ENCODE peak calls at places on chromosomes 16 and 17, in ten cellular contexts. Q is AG09309, V is AG04450, P is cardiac muscle cell, M is HL-60, N is H1, I is ascending aorta, B is endodermal cell, X is left ventricle myocardium inferior, F is OCI-LY7. K is an unnamed sample.

GRCh38 chr16:4015275-4015990 is 100.8 kb downstream of the ADCY9 start:
- DNase-seq in V (no peak), X (no peak), B (no peak), P (no peak), I (no peak), F (no peak), N (no peak), Q (no peak), M (no peak), K (no peak)

GRCh38 chr17:47733414-47734288 is 615 bp downstream of the TBX21 start:
- DNase-seq in M (no peak), F (no peak), X (no peak), P (peak), V (no peak), B (peak), I (no peak), N (no peak), Q (no peak), K (no peak)

GRCh38 chr17:40021471-40021961 is 6.3 kb downstream of the CSF3 start:
- DNase-seq in I (no peak), Q (peak), M (no peak), V (no peak), F (no peak), P (no peak), B (no peak), X (no peak), N (no peak), K (no peak)

GRCh38 chr17:64282753-64283080 is 19.7 kb upstream of the TEX2 start:
- DNase-seq in N (no peak), I (no peak), B (no peak), Q (no peak), M (no peak), P (no peak), X (no peak), F (no peak), V (no peak), K (no peak)

GRCh38 chr16:88541109-88541508 is 29.1 kb upstream of the ZC3H18 start:
- DNase-seq in P (no peak), F (no peak), I (no peak), M (no peak), X (no peak), Q (no peak), N (no peak), V (no peak), B (peak), K (no peak)

GRCh38 chr17:31156326-31156725 is 61.5 kb downstream of the NF1 start:
- DNase-seq in P (no peak), M (no peak), X (no peak), I (no peak), N (no peak), Q (peak), B (no peak), V (peak), F (no peak), K (no peak)

GRCh38 chr17:44081681-44082080 is 11.1 kb downstream of the G6PC3 start:
- DNase-seq in I (no peak), B (no peak), P (no peak), X (no peak), Q (no peak), N (no peak), M (no peak), V (no peak), F (no peak), K (no peak)

GRCh38 chr16:72924918-72925630 is 122.9 kb downstream of the ZFHX3 start:
- DNase-seq in V (no peak), F (no peak), X (no peak), M (no peak), I (no peak), B (no peak), P (no peak), N (no peak), Q (no peak), K (no peak)

GRCh38 chr17:75428775-75429469 is 23.4 kb upstream of the GRB2 start:
- DNase-seq in M (no peak), B (no peak), X (no peak), Q (peak), I (peak), P (no peak), N (no peak), V (peak), F (no peak), K (no peak)

GRCh38 chr16:87276091-87276561 is 41.1 kb downstream of the C16orf95 start:
- DNase-seq in N (no peak), M (no peak), P (no peak), I (no peak), B (no peak), X (no peak), F (no peak), V (no peak), Q (no peak), K (no peak)

GRCh38 chr17:35560703-35561102 is at the start of gene SLFN14:
- DNase-seq in P (peak), I (no peak), N (no peak), X (no peak), F (no peak), M (peak), Q (no peak), V (no peak), B (no peak), K (no peak)

GRCh38 chr16:88413231-88413630 is 30.5 kb downstream of the ZNF469 start:
- DNase-seq in I (no peak), N (no peak), X (no peak), Q (no peak), P (no peak), B (no peak), F (no peak), M (no peak), V (no peak), K (no peak)

GRCh38 chr16:11196286-11196828 is 59.6 kb downstream of the SOCS1 start:
- DNase-seq in I (no peak), N (no peak), P (no peak), F (no peak), M (no peak), Q (no peak), X (no peak), B (no peak), V (no peak), K (no peak)

GRCh38 chr17:48261297-48261880 is 153.8 kb downstream of the SNX11 start:
- DNase-seq in F (peak), P (peak), I (no peak), M (peak), X (no peak), Q (no peak), N (peak), V (no peak), B (peak), K (peak)

GRCh38 chr16:66905633-66906539 is 12.8 kb downstream of the CDH16 start:
- DNase-seq in X (peak), Q (no peak), P (peak), N (no peak), V (no peak), M (no peak), I (no peak), F (peak), B (peak), K (peak)

GRCh38 chr16:69836252-69836651 is 74.1 kb downstream of the WWP2 start:
- DNase-seq in P (no peak), M (no peak), N (no peak), F (no peak), X (no peak), Q (no peak), V (no peak), B (no peak), I (no peak), K (no peak)

GRCh38 chr16:11973065-11973464 is 3.5 kb upstream of the SNX29 start:
- DNase-seq in P (no peak), M (no peak), X (no peak), I (no peak), B (no peak), Q (no peak), F (no peak), N (no peak), V (no peak), K (no peak)

GRCh38 chr16:81836279-81837054 is 57.4 kb downstream of the PLCG2 start:
- DNase-seq in V (no peak), M (no peak), F (peak), N (no peak), B (no peak), I (no peak), X (no peak), P (no peak), Q (no peak), K (peak)

GRCh38 chr16:81838794-81839193 is 59.7 kb downstream of the PLCG2 start:
- DNase-seq in I (no peak), M (no peak), P (no peak), Q (no peak), F (peak), V (no peak), X (no peak), B (no peak), N (no peak), K (peak)

GRCh38 chr16:81834868-81835267 is 55.8 kb downstream of the PLCG2 start:
- DNase-seq in I (no peak), N (no peak), V (no peak), P (no peak), B (no peak), F (peak), M (no peak), Q (no peak), X (no peak), K (no peak)

GRCh38 chr16:81833751-81834150 is 54.7 kb downstream of the PLCG2 start:
- DNase-seq in F (no peak), B (no peak), I (no peak), P (no peak), X (no peak), M (no peak), N (no peak), Q (no peak), V (no peak), K (no peak)

DNA sequence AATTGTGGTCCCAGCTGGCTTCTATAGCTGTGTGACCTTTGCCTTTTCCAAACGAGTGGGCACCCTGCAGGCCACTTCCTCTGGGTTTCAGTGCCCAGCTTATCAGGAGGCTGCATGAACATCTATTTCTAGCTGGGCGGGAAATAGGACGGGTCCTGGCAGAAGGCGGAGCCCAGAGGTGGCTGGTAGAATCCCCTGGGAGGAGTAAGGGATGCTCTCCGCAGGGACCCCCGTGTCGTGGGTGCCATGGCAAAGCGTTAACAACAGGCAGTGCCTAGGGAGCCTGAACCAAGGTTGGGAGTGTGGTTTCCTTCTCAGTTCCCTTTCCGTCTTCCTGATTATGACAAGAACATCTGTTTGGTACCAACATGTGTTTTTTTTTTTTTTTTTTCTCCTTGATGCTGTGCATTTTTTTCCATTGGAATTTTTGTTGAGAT is 58.2 kb downstream of the PLCG2 start:
- DNase-seq in N (no peak), Q (no peak), P (no peak), X (no peak), M (no peak), F (peak), B (no peak), I (no peak), V (no peak), K (peak)
- H3K4me3 ChIP-seq in N (no peak), Q (no peak), P (no peak), X (no peak), M (no peak), F (peak), B (no peak), I (no peak), V (no peak), K (no peak)

GRCh38 chr16:53509906-53510703 is 7.1 kb upstream of the AKTIP start:
- DNase-seq in X (peak), B (peak), F (peak), Q (no peak), N (peak), P (peak), M (peak), I (peak), V (peak), K (peak)

GRCh38 chr16:53511403-53512280 is 8.6 kb upstream of the AKTIP start:
- DNase-seq in Q (no peak), P (no peak), F (no peak), N (no peak), X (no peak), I (peak), M (no peak), V (no peak), B (peak), K (no peak)

GRCh38 chr16:53507464-53508180 is 4.6 kb upstream of the AKTIP start:
- DNase-seq in X (no peak), V (no peak), F (no peak), B (no peak), P (peak), N (no peak), M (no peak), Q (no peak), I (no peak), K (no peak)

GRCh38 chr16:53511084-53511402 is 8.0 kb upstream of the AKTIP start:
- DNase-seq in V (no peak), P (no peak), I (peak), M (no peak), X (no peak), N (no peak), Q (no peak), F (no peak), B (no peak), K (no peak)

DNA sequence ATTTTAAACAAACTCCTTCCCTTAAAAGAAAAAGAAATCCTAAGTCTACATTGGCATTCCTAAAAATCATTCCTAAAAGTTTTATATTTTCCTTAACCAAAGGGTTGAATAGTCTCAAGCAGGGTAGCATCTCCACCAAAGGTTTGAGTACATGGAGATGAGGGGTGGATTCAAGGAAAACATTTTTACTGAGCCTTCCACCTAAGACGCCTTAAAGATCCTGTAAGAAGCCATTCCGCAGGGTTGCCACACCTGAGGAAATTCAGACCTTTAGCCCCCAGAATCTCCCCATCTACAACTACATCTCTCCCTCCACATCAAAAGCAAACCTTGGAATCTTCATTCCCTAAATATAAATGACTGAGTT is 7.7 kb upstream of the AKTIP start:
- DNase-seq in I (no peak), X (no peak), F (no peak), B (no peak), Q (no peak), M (no peak), N (no peak), P (no peak), V (no peak), K (no peak)
- TF ChIP-seq CTCF in I (no peak), X (peak), F (peak), B (peak), Q (no peak), M (no peak), N (no peak), P (no peak), V (no peak), K (no peak)

DNA sequence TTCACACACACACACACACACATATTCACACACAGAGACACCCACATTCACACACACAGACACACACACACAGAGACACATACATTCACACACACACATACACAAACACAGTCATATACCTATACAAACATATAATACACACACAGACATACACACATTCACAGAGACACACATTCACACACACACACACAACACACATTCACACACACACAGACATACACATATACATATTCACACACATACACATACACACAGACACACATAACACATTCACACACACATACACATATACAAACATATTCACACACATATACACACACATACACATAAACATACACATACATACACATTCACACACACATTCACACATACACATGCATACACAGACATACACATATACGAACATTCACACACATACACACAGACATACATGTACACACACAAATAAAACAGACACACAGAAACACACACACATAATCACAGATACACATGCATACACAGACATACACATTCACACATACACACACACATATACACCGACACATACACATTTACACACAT is 7.9 kb downstream of the PRCD start:
- DNase-seq in M (no peak), B (no peak), I (no peak), F (no peak), N (no peak), V (no peak), P (no peak), X (no peak), Q (no peak), K (no peak)
- H3K4me3 ChIP-seq in M (no peak), B (no peak), I (no peak), F (no peak), N (no peak), V (no peak), P (no peak), X (no peak), Q (no peak), K (no peak)

GRCh38 chr17:50535407-50535806 is 2.9 kb downstream of the EPN3 start:
- DNase-seq in X (no peak), M (no peak), V (no peak), Q (no peak), I (no peak), P (no peak), F (no peak), N (no peak), B (no peak), K (no peak)

GRCh38 chr17:50534979-50535326 is 2.4 kb downstream of the EPN3 start:
- DNase-seq in N (no peak), Q (no peak), F (no peak), I (no peak), X (no peak), B (no peak), V (no peak), P (no peak), M (no peak), K (no peak)

GRCh38 chr17:50533185-50533584 is 650 bp downstream of the EPN3 start:
- DNase-seq in Q (no peak), B (no peak), F (no peak), M (no peak), N (peak), X (no peak), I (no peak), P (no peak), V (no peak), K (no peak)

GRCh38 chr17:50533720-50534148 is 1.2 kb downstream of the EPN3 start:
- DNase-seq in V (no peak), M (no peak), P (peak), I (no peak), Q (no peak), X (peak), N (peak), F (no peak), B (peak), K (no peak)

GRCh38 chr17:50534222-50534978 is 1.9 kb downstream of the EPN3 start:
- DNase-seq in F (no peak), Q (no peak), P (no peak), M (no peak), V (no peak), X (no peak), I (no peak), N (peak), B (peak), K (no peak)
- TF ChIP-seq CTCF in F (no peak), Q (peak), P (peak), M (no peak), V (peak), X (peak), I (peak), N (peak), B (peak), K (no peak)

GRCh38 chr17:6636616-6637457 is 3.7 kb downstream of the KIAA0753 start:
- DNase-seq in X (no peak), Q (no peak), B (no peak), N (no peak), M (no peak), V (no peak), F (no peak), I (no peak), P (no peak), K (no peak)
- H3K4me3 ChIP-seq in X (no peak), Q (no peak), B (no peak), N (no peak), M (no peak), V (no peak), F (no peak), I (no peak), P (no peak), K (no peak)

GRCh38 chr16:58678716-58679115 is 5.9 kb downstream of the SLC38A7 start:
- DNase-seq in F (peak), X (peak), N (no peak), B (no peak), M (peak), Q (no peak), P (no peak), I (peak), V (no peak), K (peak)
- TF ChIP-seq CTCF in F (peak), X (peak), N (no peak), B (no peak), M (no peak), Q (peak), P (peak), I (peak), V (no peak), K (peak)

K was measured in GM12865.